ENCODE peak calls at places on chromosomes 16 and 17, in four cellular contexts. N is cardiac muscle cell, R is RWPE2, B is kidney epithelial cell. J is an unnamed sample.

GRCh38 chr17:66602659-66603363 is 232.1 kb upstream of the CACNG5 start:
- DNase-seq in R (no peak), B (no peak), N (peak), J (no peak)

GRCh38 chr17:58072862-58073261 is 10.4 kb upstream of the DYNLL2 start:
- DNase-seq in N (no peak), B (no peak), R (no peak), J (no peak)

GRCh38 chr17:63700528-63701441 is 860 bp upstream of the LIMD2 start:
- DNase-seq in R (no peak), N (peak), B (no peak), J (no peak)

GRCh38 chr17:46128453-46128852 is 64.8 kb downstream of the KANSL1 start:
- DNase-seq in B (no peak), R (no peak), N (no peak), J (no peak)

GRCh38 chr16:27461483-27462171 is 59.7 kb downstream of the IL21R start:
- DNase-seq in N (no peak), R (no peak), B (no peak), J (no peak)

GRCh38 chr17:50837980-50838954 is 2.9 kb downstream of the WFIKKN2 start:
- DNase-seq in N (no peak), R (no peak), B (no peak), J (peak)

GRCh38 chr17:31475378-31476162 is 84.1 kb downstream of the RAB11FIP4 start:
- DNase-seq in R (no peak), N (no peak), B (no peak), J (no peak)

GRCh38 chr16:52496051-52496876 is 50.7 kb downstream of the TOX3 start:
- DNase-seq in B (no peak), R (no peak), N (no peak), J (no peak)

GRCh38 chr17:49365667-49366066 is 3.6 kb upstream of the ZNF652 start:
- DNase-seq in R (no peak), B (no peak), N (no peak), J (no peak)

GRCh38 chr17:48961516-48962233 is 6.7 kb downstream of the GIP start:
- DNase-seq in B (no peak), N (peak), R (peak), J (no peak)

GRCh38 chr16:55377840-55378239 is 53.8 kb downstream of the IRX6 start:
- DNase-seq in R (no peak), B (no peak), N (no peak), J (no peak)

GRCh38 chr16:77975942-77976341 is 46.4 kb upstream of the CLEC3A start:
- DNase-seq in N (no peak), R (no peak), B (no peak), J (no peak)
- TF ChIP-seq CTCF in N (no peak), R (no peak), B (no peak), J (no peak)

GRCh38 chr16:78727536-78727935 is 628.1 kb downstream of the WWOX start:
- DNase-seq in R (no peak), N (no peak), B (no peak), J (no peak)
- TF ChIP-seq CTCF in R (no peak), N (no peak), B (no peak), J (no peak)

GRCh38 chr16:50909831-50910697 is 168.2 kb downstream of the CYLD start:
- DNase-seq in R (no peak), N (no peak), B (no peak), J (no peak)

GRCh38 chr16:50910698-50911025 is 168.8 kb downstream of the CYLD start:
- DNase-seq in B (no peak), N (no peak), R (no peak), J (no peak)

GRCh38 chr16:50908468-50908867 is 166.6 kb downstream of the CYLD start:
- DNase-seq in R (no peak), N (no peak), B (no peak), J (no peak)
- TF ChIP-seq CTCF in R (no peak), N (no peak), B (no peak), J (no peak)

GRCh38 chr16:49528035-49528434 is 154.4 kb downstream of the C16orf78 start:
- DNase-seq in N (peak), B (no peak), R (no peak), J (no peak)
- TF ChIP-seq CTCF in N (no peak), B (no peak), R (no peak), J (no peak)

GRCh38 chr17:74152591-74153455 is 50.7 kb upstream of the RPL38 start:
- DNase-seq in R (peak), B (no peak), N (peak), J (no peak)
- TF ChIP-seq CTCF in R (no peak), B (no peak), N (no peak), J (no peak)

GRCh38 chr16:11586856-11587642 is at the start of gene LITAF:
- DNase-seq in B (no peak), N (peak), R (no peak), J (no peak)
- TF ChIP-seq CTCF in B (no peak), N (peak), R (no peak), J (peak)

GRCh38 chr17:65588194-65588808 is 26.9 kb upstream of the AXIN2 start:
- DNase-seq in R (no peak), N (no peak), B (no peak), J (no peak)
- TF ChIP-seq CTCF in R (no peak), N (no peak), B (no peak), J (no peak)

DNA sequence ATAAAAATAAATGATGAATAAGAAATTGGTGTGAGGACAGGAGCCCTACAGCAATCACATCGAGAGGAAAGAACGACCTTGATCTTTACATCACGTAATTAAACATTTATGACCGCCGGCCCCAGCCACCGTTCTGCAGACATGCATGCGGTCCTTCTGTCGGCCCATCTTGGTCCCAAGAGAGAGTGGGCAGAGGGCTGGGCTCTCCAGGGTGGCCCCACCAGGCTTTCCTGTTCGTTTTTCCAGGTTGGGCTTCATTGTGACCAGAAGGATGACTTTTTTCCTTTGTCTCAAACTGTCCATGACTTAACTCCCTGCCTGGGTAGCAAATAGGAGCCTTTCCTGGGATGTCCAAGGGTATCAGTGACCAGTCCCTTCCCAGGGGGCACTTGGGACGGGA is 3.3 kb upstream of the CRISPLD2 start:
- DNase-seq in R (no peak), N (no peak), B (no peak), J (no peak)
- TF ChIP-seq CTCF in R (no peak), N (no peak), B (no peak), J (no peak)